ENCODE peak calls at places on chromosomes 7 and 10, in seven cellular contexts. G is PC-9, C is NCI-H1930, N is activated T-cell treated with anti-CD3 and anti-CD28 coated beads for 1 hour, P is HT-29, M is occipital lobe, H is HTR-8/SVneo. F is an unnamed sample.

GRCh38 chr10:129470103-129470851 is 3.2 kb downstream of the MGMT start:
- DNase-seq in G (no peak), C (no peak), H (no peak), N (no peak), P (no peak), M (no peak), F (no peak)

GRCh38 chr10:77179015-77179695 is 458.5 kb downstream of the KCNMA1 start:
- DNase-seq in M (peak), H (peak), G (peak), N (no peak), C (no peak), P (no peak), F (peak)

GRCh38 chr7:42222119-42222518 is 14.9 kb downstream of the GLI3 start:
- DNase-seq in G (no peak), P (no peak), N (no peak), C (no peak), M (no peak), H (no peak), F (no peak)

GRCh38 chr7:35581564-35581963 is 113.4 kb downstream of the HERPUD2 start:
- DNase-seq in C (no peak), N (no peak), M (no peak), P (no peak), G (no peak), H (no peak), F (no peak)

GRCh38 chr7:70474639-70475234 is 657.2 kb upstream of the GALNT17 start:
- DNase-seq in N (no peak), M (no peak), P (no peak), G (no peak), H (no peak), C (no peak), F (no peak)

GRCh38 chr10:70549962-70550845 is 52.3 kb downstream of the PRF1 start:
- DNase-seq in P (peak), H (peak), C (peak), G (peak), M (peak), N (peak), F (peak)

GRCh38 chr10:60549686-60550085 is 160.0 kb upstream of the ANK3 start:
- DNase-seq in C (no peak), G (no peak), P (peak), M (no peak), N (no peak), H (no peak), F (no peak)

GRCh38 chr10:100826983-100827818 is 81.8 kb downstream of the PAX2 start:
- DNase-seq in P (no peak), M (no peak), H (peak), G (no peak), N (peak), C (peak), F (no peak)

GRCh38 chr10:101069441-101069840 is 7.7 kb downstream of the KAZALD1 start:
- DNase-seq in M (no peak), G (no peak), H (no peak), N (no peak), C (no peak), P (no peak), F (no peak)

GRCh38 chr10:110919349-110919931 is at the start of gene SHOC2:
- DNase-seq in H (no peak), C (no peak), N (peak), M (peak), P (peak), G (peak), F (peak)

GRCh38 chr7:50068026-50068425 is 25.0 kb downstream of the ZPBP start:
- DNase-seq in M (no peak), G (no peak), P (peak), N (no peak), C (no peak), H (no peak), F (no peak)

GRCh38 chr10:79014796-79015195 is 54.0 kb upstream of the ZMIZ1 start:
- DNase-seq in H (no peak), P (no peak), G (no peak), C (no peak), M (no peak), N (no peak), F (no peak)

GRCh38 chr10:29862926-29863614 is 196.3 kb downstream of the JCAD start:
- DNase-seq in N (no peak), M (no peak), P (peak), C (no peak), G (peak), H (no peak), F (no peak)

F was measured in psoas muscle.